ENCODE peak calls at places on chromosomes 2 and 18, in nine cellular contexts. K is adipocyte, U is stomach, O is psoas muscle, Y is K562, G is astrocyte, M is ovary, L is GM23248, A is HCT116. R is an unnamed sample.

GRCh38 chr2:147420517-147420916 is 424.3 kb upstream of the ACVR2A start:
- DNase-seq in M (no peak), L (no peak), G (no peak), U (no peak), Y (no peak), K (no peak), A (no peak), O (no peak), R (no peak)

GRCh38 chr2:20604957-20605381 is 45.9 kb downstream of the HS1BP3 start:
- DNase-seq in A (no peak), O (no peak), Y (no peak), U (no peak), M (peak; percentile 58), L (peak; percentile 83), K (peak; percentile 84), G (peak; percentile 92), R (peak; percentile 42)

GRCh38 chr2:191352536-191352935 is 107.3 kb downstream of the MYO1B start:
- DNase-seq in U (no peak), L (peak; percentile 88), A (no peak), K (peak; percentile 67), Y (no peak), O (no peak), G (peak; percentile 91), M (no peak), R (peak; percentile 53)

GRCh38 chr18:31206787-31207381 is 44.2 kb upstream of the DSC1 start:
- DNase-seq in U (peak; percentile 81), M (no peak), G (peak; percentile 73), L (no peak), Y (peak; percentile 27), O (peak; percentile 24), K (no peak), A (peak; percentile 97), R (peak; percentile 11)

GRCh38 chr2:39411186-39411944 is 25.7 kb downstream of the MAP4K3 start:
- DNase-seq in G (peak; percentile 97), U (no peak), A (peak; percentile 72), O (no peak), Y (no peak), L (peak; percentile 93), K (peak; percentile 70), M (no peak), R (no peak)

GRCh38 chr2:157441072-157441454 is 2.8 kb downstream of the CYTIP start:
- DNase-seq in G (no peak), M (no peak), A (no peak), K (no peak), U (no peak), O (no peak), L (no peak), Y (no peak), R (no peak)

GRCh38 chr18:27656167-27656778 is 471.2 kb upstream of the CHST9 start:
- DNase-seq in U (no peak), L (peak; percentile 6), M (no peak), O (no peak), A (no peak), G (peak; percentile 73), Y (no peak), K (no peak), R (peak; percentile 1)

GRCh38 chr2:226793615-226794014 is 6.0 kb downstream of the IRS1 start:
- DNase-seq in L (peak; percentile 49), A (no peak), G (no peak), M (no peak), K (peak; percentile 27), O (no peak), U (no peak), Y (no peak), R (no peak)

GRCh38 chr2:64819774-64820688 is 166.3 kb upstream of the SERTAD2 start:
- DNase-seq in A (no peak), O (no peak), L (peak; percentile 51), K (no peak), G (no peak), M (no peak), U (no peak), Y (no peak), R (peak; percentile 26)

GRCh38 chr2:150505178-150505577 is 17.7 kb upstream of the RND3 start:
- DNase-seq in O (no peak), Y (no peak), K (no peak), M (no peak), U (no peak), G (no peak), L (no peak), A (no peak), R (no peak)

GRCh38 chr2:54595999-54596903 is 127.2 kb upstream of the EML6 start:
- DNase-seq in A (no peak), L (no peak), O (peak; percentile 61), G (no peak), Y (no peak), K (no peak), U (no peak), M (peak; percentile 44), R (peak; percentile 52)

GRCh38 chr2:43135583-43135982 is 90.8 kb downstream of the ZFP36L2 start:
- DNase-seq in L (no peak), Y (no peak), G (no peak), U (no peak), O (no peak), K (no peak), M (no peak), A (no peak), R (no peak)

DNA sequence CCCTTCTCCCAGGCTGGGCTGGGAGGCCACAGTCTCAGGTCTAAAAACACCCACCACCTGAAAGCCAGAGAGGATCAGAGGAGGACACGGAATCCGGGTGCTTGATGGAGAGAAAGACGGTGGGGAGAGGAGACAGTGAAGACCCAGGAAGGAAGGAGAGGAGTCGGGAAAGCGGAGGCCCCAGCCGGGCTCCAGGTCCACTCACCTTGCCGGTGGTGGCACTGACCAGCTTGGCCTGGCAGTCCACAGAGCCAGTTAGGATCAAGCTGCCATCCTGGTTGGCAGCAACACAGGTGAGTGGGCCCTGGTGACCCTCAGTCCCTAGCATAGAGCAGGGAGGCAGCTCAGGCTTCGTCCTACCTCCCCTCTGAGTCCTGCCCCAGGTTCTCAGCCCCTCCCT is 4.3 kb downstream of the AAMP start:
- DNase-seq in A (no peak), L (no peak), Y (no peak), G (no peak), U (no peak), O (no peak), K (no peak), M (no peak), R (no peak)
- H3K4me3 ChIP-seq in A (no peak overlapping the region), L (no peak overlapping the region), Y (no peak overlapping the region), G (no peak overlapping the region), U (no peak overlapping the region), O (no peak overlapping the region), K (no peak overlapping the region), M (no peak overlapping the region), R (no peak overlapping the region)

DNA sequence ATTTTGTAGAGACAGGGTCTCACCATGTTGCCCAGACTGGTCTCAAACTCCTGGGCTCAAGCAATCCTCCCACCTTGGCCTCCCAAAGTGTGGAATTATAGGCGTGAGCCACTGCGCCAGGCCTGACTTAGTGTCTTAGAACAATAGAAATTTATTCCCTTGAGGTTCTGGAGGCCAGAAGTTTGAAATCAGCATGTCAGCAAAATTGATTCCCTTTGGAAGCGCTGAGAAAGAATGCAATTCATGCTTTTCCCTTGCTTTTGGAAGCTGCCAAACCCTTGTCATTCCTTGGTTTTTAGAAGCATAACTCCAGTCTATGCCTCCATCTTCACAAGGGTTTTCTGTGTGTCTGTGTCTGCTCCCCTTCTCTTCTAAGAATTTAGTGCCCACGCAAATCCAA is 20.7 kb downstream of the ST8SIA3 start:
- DNase-seq in K (no peak), G (no peak), A (no peak), O (no peak), L (no peak), M (no peak), U (no peak), Y (no peak), R (no peak)
- H3K27me3 ChIP-seq in K (no peaks in the 10 kb centered on the region), G (no peaks in the 10 kb centered on the region), A (peaks cover 51% of the 10 kb centered on the region), O (no peaks in the 10 kb centered on the region), L (no peaks in the 10 kb centered on the region), M (no peaks in the 10 kb centered on the region), U (no peaks in the 10 kb centered on the region), Y (no peaks in the 10 kb centered on the region), R (no peaks in the 10 kb centered on the region)

GRCh38 chr2:98065804-98066203 is 21.2 kb upstream of the VWA3B start:
- DNase-seq in Y (no peak), U (no peak), A (no peak), L (no peak), G (no peak), K (no peak), O (no peak), M (no peak), R (no peak)
- H3K36me3 ChIP-seq in Y (no peaks in the 10 kb centered on the region), U (no peaks in the 10 kb centered on the region), A (no peaks in the 10 kb centered on the region), L (no peaks in the 10 kb centered on the region), G (no peaks in the 10 kb centered on the region), K (no peaks in the 10 kb centered on the region), O (no peaks in the 10 kb centered on the region), M (no peaks in the 10 kb centered on the region), R (no peaks in the 10 kb centered on the region)

GRCh38 chr18:35355140-35355618 is 11.0 kb upstream of the ZNF24 start:
- DNase-seq in M (peak; percentile 40), L (peak; percentile 89), U (peak; percentile 73), O (peak; percentile 62), A (peak; percentile 81), K (peak; percentile 90), Y (no peak), G (peak; percentile 73), R (peak; percentile 43)
- H3K4me3 ChIP-seq in M (no peak overlapping the region), L (peak overlapping the region; percentile 55), U (no peak overlapping the region), O (peak overlapping the region; percentile 41), A (peak overlapping the region; percentile 37), K (peak overlapping the region; percentile 71), Y (no peak overlapping the region), G (peak overlapping the region; percentile 38), R (no peak overlapping the region)

GRCh38 chr2:120439067-120439368 is 93.1 kb downstream of the INHBB start:
- DNase-seq in L (no peak), M (no peak), O (no peak), U (no peak), A (no peak), G (no peak), K (no peak), Y (no peak), R (no peak)
- H3K27me3 ChIP-seq in L (peaks cover 20% of the 10 kb centered on the region), M (no peaks in the 10 kb centered on the region), O (peaks cover 19% of the 10 kb centered on the region), U (peaks cover 18% of the 10 kb centered on the region), A (no peaks in the 10 kb centered on the region), G (peaks cover 36% of the 10 kb centered on the region), K (peaks cover 29% of the 10 kb centered on the region), Y (peaks cover 71% of the 10 kb centered on the region), R (no peaks in the 10 kb centered on the region)

GRCh38 chr2:46356993-46357392 is 59.8 kb downstream of the EPAS1 start:
- DNase-seq in L (no peak), U (no peak), K (no peak), G (no peak), M (no peak), A (no peak), O (no peak), Y (no peak), R (no peak)

GRCh38 chr2:46355756-46356155 is 58.5 kb downstream of the EPAS1 start:
- DNase-seq in Y (no peak), L (no peak), A (no peak), G (no peak), U (no peak), M (no peak), O (no peak), K (no peak), R (no peak)

GRCh38 chr2:46361920-46362666 is 64.9 kb downstream of the EPAS1 start:
- DNase-seq in L (no peak), U (no peak), Y (no peak), O (no peak), G (no peak), A (no peak), M (no peak), K (no peak), R (no peak)

GRCh38 chr2:46360303-46360702 is 63.1 kb downstream of the EPAS1 start:
- DNase-seq in Y (no peak), M (no peak), A (no peak), L (no peak), G (no peak), U (no peak), O (no peak), K (no peak), R (no peak)

GRCh38 chr2:46358713-46359112 is 61.5 kb downstream of the EPAS1 start:
- DNase-seq in A (no peak), M (no peak), L (no peak), O (no peak), U (no peak), K (no peak), Y (no peak), G (no peak), R (no peak)
- H3K36me3 ChIP-seq in A (peaks cover 2% of the 10 kb centered on the region), M (no peaks in the 10 kb centered on the region), L (peaks cover 25% of the 10 kb centered on the region), O (peaks cover 4% of the 10 kb centered on the region), U (peaks cover 77% of the 10 kb centered on the region), K (peaks cover 78% of the 10 kb centered on the region), Y (peaks cover 6% of the 10 kb centered on the region), G (no peaks in the 10 kb centered on the region), R (peaks cover 93% of the 10 kb centered on the region)